ENCODE peak calls at places on chromosomes 16 and 17, in five cellular contexts. B, K, R, U and L are unnamed samples.

GRCh38 chr16:7405166-7405565 is 72.5 kb downstream of the RBFOX1 start:
- DNase-seq in R (peak; percentile 86), U (peak; percentile 27), B (no peak), K (no peak), L (no peak)

GRCh38 chr17:60442271-60443201 is 20.2 kb downstream of the CHCT1 start:
- DNase-seq in B (no peak), U (no peak), R (no peak), K (no peak), L (no peak)

GRCh38 chr17:55463600-55463999 is 42.0 kb upstream of the MMD start:
- DNase-seq in B (no peak), U (no peak), K (no peak), R (no peak), L (no peak)

GRCh38 chr16:58665200-58665599 is 19.4 kb downstream of the SLC38A7 start:
- DNase-seq in K (no peak), U (no peak), R (no peak), B (no peak), L (no peak)

GRCh38 chr17:30975042-30975820 is 4.4 kb downstream of the RNF135 start:
- DNase-seq in B (no peak), U (peak; percentile 11), K (no peak), R (no peak), L (no peak)

GRCh38 chr17:27496501-27496943 is 40.3 kb downstream of the KSR1 start:
- DNase-seq in B (no peak), R (no peak), K (no peak), U (peak; percentile 47), L (no peak)

GRCh38 chr17:78117027-78117981 is 11.3 kb downstream of the TMC6 start:
- DNase-seq in K (peak; percentile 79), B (no peak), U (peak; percentile 60), R (no peak), L (no peak)

GRCh38 chr16:57999971-58000705 is at the start of gene ZNF319:
- DNase-seq in U (no peak), K (peak; percentile 89), B (no peak), R (no peak), L (no peak)

GRCh38 chr16:48531011-48531962 is 78.7 kb downstream of the N4BP1 start:
- DNase-seq in U (no peak), B (no peak), R (no peak), K (no peak), L (no peak)

GRCh38 chr16:19817122-19817521 is 67.5 kb downstream of the GPRC5B start:
- DNase-seq in B (no peak), R (no peak), K (no peak), U (no peak), L (no peak)

GRCh38 chr17:75313941-75314550 is 24.8 kb upstream of the SLC25A19 start:
- DNase-seq in U (no peak), R (peak; percentile 31), B (peak; percentile 89), K (no peak), L (no peak)

GRCh38 chr17:67378444-67379250 is 1.6 kb downstream of the PITPNC1 start:
- DNase-seq in K (peak; percentile 93), U (peak; percentile 80), B (peak; percentile 78), R (peak; percentile 79), L (peak; percentile 81)
- TF ChIP-seq POLR2A in K (no peak), U (no peak), B (peak; percentile 84), R (peak; percentile 82), L (no peak)

GRCh38 chr17:7477392-7478275 is 1.8 kb downstream of the ZBTB4 start:
- DNase-seq in U (peak; percentile 60), R (peak; percentile 44), K (peak; percentile 81), B (peak; percentile 75), L (peak; percentile 76)
- TF ChIP-seq POLR2A in U (no peak), R (peak; percentile 32), K (no peak), B (peak; percentile 85), L (no peak)

DNA sequence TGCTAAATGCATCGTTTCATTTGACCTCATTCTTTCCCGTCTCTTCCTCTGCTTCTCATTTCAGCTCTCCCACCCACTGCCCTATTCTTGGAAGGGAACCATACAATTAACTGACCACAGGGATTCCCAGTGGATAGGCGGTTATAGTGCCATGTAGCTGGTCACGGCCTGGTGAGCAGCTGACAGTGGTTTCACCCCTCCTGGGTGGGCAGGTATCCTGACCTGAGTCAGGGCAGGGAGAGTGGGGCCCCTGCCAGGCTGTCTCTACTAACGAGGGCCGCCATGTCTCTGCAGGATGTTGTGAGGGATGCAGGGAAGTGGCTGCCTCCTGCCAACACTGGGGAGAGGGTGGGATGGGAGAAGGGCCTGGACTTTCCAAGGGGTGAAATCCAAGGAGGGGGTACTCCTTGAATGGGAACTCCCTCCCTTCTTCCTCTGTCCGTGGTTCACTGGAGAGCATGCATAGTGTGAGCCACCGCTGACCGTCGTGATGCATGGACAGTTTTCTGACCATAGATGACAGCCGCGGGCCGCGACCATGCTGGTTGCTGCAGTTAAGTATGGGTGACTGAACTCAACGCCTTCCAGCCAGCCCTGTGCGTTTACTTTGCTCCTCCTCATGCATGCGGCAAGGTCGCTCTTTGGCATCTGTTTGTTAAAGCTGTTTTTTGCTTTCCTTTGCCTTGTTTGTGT is 95.9 kb downstream of the RPTOR start:
- DNase-seq in R (no peak), K (no peak), U (no peak), B (no peak), L (no peak)
- TF ChIP-seq POLR2A in R (no peak), K (no peak), U (no peak), B (no peak), L (no peak)

DNA sequence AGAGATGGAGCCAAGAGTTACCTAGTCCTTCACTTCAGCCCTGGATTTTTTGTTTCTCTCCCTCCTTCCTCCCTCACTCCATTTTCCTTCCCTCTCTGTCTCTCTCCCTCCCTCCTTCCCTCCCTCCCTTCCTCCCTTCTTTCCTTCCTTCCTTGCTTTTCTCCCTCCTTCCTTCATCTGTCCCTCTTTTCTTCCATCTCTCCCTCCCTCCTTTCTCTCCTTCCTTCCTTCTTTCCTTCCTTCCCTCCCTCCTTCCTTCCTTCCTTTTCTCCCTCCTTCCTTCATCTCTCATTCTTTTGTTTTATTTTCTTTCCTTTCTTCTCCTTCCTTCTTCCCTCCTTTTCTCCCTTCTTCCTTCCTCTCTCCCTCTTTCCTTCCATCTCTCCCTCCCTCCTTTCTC is 283.5 kb downstream of the MAF start:
- DNase-seq in B (no peak), U (no peak), K (no peak), R (no peak), L (no peak)
- TF ChIP-seq POLR2A in B (no peak), U (no peak), K (no peak), R (no peak), L (no peak)

DNA sequence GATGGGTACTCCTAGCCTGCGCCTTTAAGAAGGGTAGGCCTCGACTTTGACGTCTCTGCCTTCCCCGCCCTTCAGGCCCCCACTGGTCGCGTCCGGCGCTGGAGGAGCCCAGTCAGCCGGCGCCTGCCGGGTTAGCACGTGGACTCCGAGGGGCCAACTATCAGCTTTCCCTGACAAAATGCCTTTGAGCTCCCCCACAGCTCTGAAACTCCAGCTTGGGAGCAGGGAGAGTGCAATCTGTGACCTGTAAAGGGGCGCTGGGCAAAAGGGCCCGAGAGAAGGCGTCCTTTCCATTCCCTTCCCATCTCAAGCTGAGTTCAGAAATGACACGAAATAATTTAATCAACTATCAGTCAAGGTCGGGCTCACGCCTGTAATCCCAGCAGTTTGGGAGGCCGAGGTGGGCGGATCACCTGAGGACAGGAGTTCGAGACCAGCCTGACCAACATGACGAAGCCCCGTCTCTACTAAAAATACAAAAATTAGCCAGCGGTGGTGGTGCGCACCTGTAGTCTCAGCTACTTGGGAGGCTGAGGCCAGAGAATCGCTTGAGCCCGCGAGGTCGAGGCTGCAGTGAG is 2.3 kb upstream of the SLC25A39 start:
- DNase-seq in B (peak; percentile 98), R (peak; percentile 98), U (peak; percentile 97), K (peak; percentile 99), L (peak; percentile 96)
- TF ChIP-seq POLR2A in B (no peak), R (peak; percentile 15), U (no peak), K (no peak), L (no peak)

GRCh38 chr16:87828071-87828971 is 41.0 kb downstream of the SLC7A5 start:
- DNase-seq in B (no peak), U (peak; percentile 86), R (no peak), K (no peak), L (no peak)
- TF ChIP-seq POLR2A in B (no peak), U (no peak), R (no peak), K (no peak), L (no peak)

DNA sequence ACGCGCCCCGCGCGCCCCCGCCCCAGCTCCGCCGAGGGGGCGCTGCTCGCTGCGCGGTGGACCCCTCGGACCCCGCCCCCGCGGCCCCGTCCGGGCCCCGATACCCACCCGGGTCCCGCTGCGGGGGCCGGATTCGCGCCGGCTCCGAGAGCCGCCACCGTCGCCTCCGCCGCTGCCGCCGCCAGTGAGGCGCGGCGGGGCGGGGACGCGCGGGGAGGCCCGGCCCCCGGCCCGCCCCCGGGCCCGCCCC is at the start of gene TBC1D16:
- DNase-seq in K (no peak), B (no peak), U (no peak), R (no peak), L (no peak)
- TF ChIP-seq POLR2A in K (no peak), B (no peak), U (no peak), R (peak; percentile 1), L (no peak)

GRCh38 chr16:85302848-85303353 is 190.6 kb upstream of the CIBAR2 start:
- DNase-seq in B (no peak), K (no peak), R (no peak), U (no peak), L (no peak)
- TF ChIP-seq POLR2A in B (no peak), K (no peak), R (no peak), U (no peak), L (no peak)

GRCh38 chr16:89738538-89739317 is 17.4 kb downstream of the ZNF276 start:
- DNase-seq in B (no peak), U (no peak), K (no peak), R (no peak), L (no peak)
- TF ChIP-seq POLR2A in B (no peak), U (no peak), K (no peak), R (no peak), L (no peak)